ENCODE peak calls at places on chromosomes 2 and 18, in seven cellular contexts. E is A549; L is T-helper 2 cell; U is Peyer's patch; Y is activated CD8-positive, alpha-beta memory T cell treated with anti-CD3 and anti-CD28 coated beads for 48 hours; G is Calu3; Q is NCI-H146. P is an unnamed sample.

GRCh38 chr18:63882333-63883141 is 5.0 kb upstream of the SERPINB2 start:
- DNase-seq in E (peak; percentile 28), L (no peak), U (no peak), Y (no peak), G (peak; percentile 88), Q (no peak), P (no peak)

GRCh38 chr2:179454443-179455218 is 190.0 kb upstream of the SESTD1 start:
- DNase-seq in E (peak; percentile 13), L (no peak), U (no peak), Y (no peak), G (no peak), Q (no peak), P (no peak)

GRCh38 chr18:49052891-49053644 is 102.3 kb upstream of the SMAD7 start:
- DNase-seq in E (no peak), L (no peak), U (peak; percentile 71), Y (no peak), G (no peak), Q (no peak), P (no peak)

GRCh38 chr2:183079335-183079775 is 808 bp downstream of the DUSP19 start:
- DNase-seq in E (no peak), L (no peak), U (no peak), Y (no peak), G (no peak), Q (no peak), P (no peak)

GRCh38 chr2:28343971-28344715 is 48.5 kb upstream of the FOSL2 start:
- DNase-seq in E (no peak), L (no peak), U (no peak), Y (no peak), G (no peak), Q (no peak), P (no peak)

GRCh38 chr18:12276736-12277554 is 22.8 kb downstream of the CIDEA start:
- DNase-seq in E (no peak), L (no peak), U (no peak), Y (no peak), G (no peak), Q (no peak), P (no peak)

GRCh38 chr2:99691931-99692330 is 202.1 kb upstream of the REV1 start:
- DNase-seq in E (no peak), L (no peak), U (no peak), Y (no peak), G (no peak), Q (no peak), P (no peak)

GRCh38 chr18:79987566-79987965 is 797 bp downstream of the TXNL4A start:
- DNase-seq in E (no peak), L (no peak), U (no peak), Y (no peak), G (no peak), Q (no peak), P (no peak)

GRCh38 chr18:64259871-64260270 is 111.0 kb upstream of the LINC00305 start:
- DNase-seq in E (no peak), L (no peak), U (no peak), Y (no peak), G (no peak), Q (no peak), P (no peak)

GRCh38 chr2:212259236-212259635 is 279.4 kb downstream of the ERBB4 start:
- DNase-seq in E (no peak), L (no peak), U (no peak), Y (no peak), G (no peak), Q (no peak), P (no peak)

GRCh38 chr2:227684258-227684657 is 17.7 kb downstream of the SCYGR5 start:
- DNase-seq in E (no peak), L (no peak), U (no peak), Y (no peak), G (no peak), Q (no peak), P (no peak)

GRCh38 chr18:3875961-3876360 is 426.0 kb downstream of the TGIF1 start:
- DNase-seq in E (no peak), L (no peak), U (no peak), Y (no peak), G (no peak), Q (no peak), P (no peak)

GRCh38 chr18:8609711-8610441 is 639 bp downstream of the RAB12 start:
- DNase-seq in E (no peak), L (no peak), U (no peak), Y (no peak), G (peak; percentile 10), Q (peak; percentile 70), P (no peak)

GRCh38 chr2:37795456-37795855 is 124.0 kb upstream of the CDC42EP3 start:
- DNase-seq in E (no peak), L (no peak), U (no peak), Y (no peak), G (no peak), Q (no peak), P (no peak)

GRCh38 chr18:3848316-3848715 is 398.3 kb downstream of the TGIF1 start:
- DNase-seq in E (no peak), L (no peak), U (no peak), Y (no peak), G (no peak), Q (no peak), P (no peak)

GRCh38 chr2:53793821-53794220 is 7.0 kb downstream of the ERLEC1 start:
- DNase-seq in E (no peak), L (no peak), U (no peak), Y (no peak), G (no peak), Q (no peak), P (no peak)

GRCh38 chr2:174023591-174024523 is 58.7 kb upstream of the SP3 start:
- DNase-seq in E (peak; percentile 67), L (no peak), U (peak; percentile 64), Y (peak; percentile 14), G (no peak), Q (no peak), P (no peak)

GRCh38 chr2:171509945-171510731 is 12.1 kb upstream of the CYBRD1 start:
- DNase-seq in E (no peak), L (no peak), U (peak; percentile 80), Y (no peak), G (no peak), Q (no peak), P (no peak)

GRCh38 chr2:15120578-15120977 is 440.6 kb downstream of the NBAS start:
- DNase-seq in E (no peak), L (no peak), U (no peak), Y (no peak), G (no peak), Q (no peak), P (no peak)

GRCh38 chr2:27280826-27281225 is 1.4 kb upstream of the TRIM54 start:
- DNase-seq in E (no peak), L (no peak), U (no peak), Y (no peak), G (no peak), Q (no peak), P (no peak)

GRCh38 chr2:55581875-55582547 is 35.4 kb downstream of the PPP4R3B start:
- DNase-seq in E (no peak), L (no peak), U (no peak), Y (no peak), G (no peak), Q (no peak), P (no peak)

GRCh38 chr2:159065313-159065712 is 96.9 kb downstream of the TANC1 start:
- DNase-seq in E (no peak), L (no peak), U (no peak), Y (no peak), G (no peak), Q (no peak), P (no peak)

GRCh38 chr2:120398051-120398960 is 52.4 kb downstream of the INHBB start:
- DNase-seq in E (peak; percentile 82), L (no peak), U (no peak), Y (no peak), G (no peak), Q (no peak), P (no peak)

GRCh38 chr2:187541086-187542085 is 12.8 kb downstream of the TFPI start:
- DNase-seq in E (peak; percentile 96), L (no peak), U (peak; percentile 63), Y (no peak), G (peak; percentile 31), Q (no peak), P (no peak)

GRCh38 chr18:37335337-37335736 is 230.3 kb downstream of the CELF4 start:
- DNase-seq in E (peak; percentile 9), L (no peak), U (no peak), Y (no peak), G (peak; percentile 31), Q (no peak), P (no peak)

GRCh38 chr18:47184419-47185050 is 8.4 kb upstream of the IER3IP1 start:
- DNase-seq in E (peak; percentile 61), L (no peak), U (no peak), Y (no peak), G (no peak), Q (no peak), P (no peak)

GRCh38 chr2:47534179-47534919 is 131.4 kb downstream of the MSH2 start:
- DNase-seq in E (peak; percentile 26), L (no peak), U (no peak), Y (no peak), G (no peak), Q (peak; percentile 28), P (no peak)

GRCh38 chr2:152396051-152396511 is 61.1 kb downstream of the FMNL2 start:
- DNase-seq in E (no peak), L (no peak), U (no peak), Y (no peak), G (no peak), Q (no peak), P (no peak)

P was measured in H1.